ENCODE peak calls at places on chromosomes 6 and 20, in nine cellular contexts. One of them, this sample, is unnamed.

GRCh38 chr6:85483041-85483700 is 33.3 kb downstream of the NT5E start:
- DNase-seq in fibroblast of the aortic adventitia: peak; percentile 93
- DNase-seq in mammary epithelial cell: peak; percentile 57
- DNase-seq in heart left ventricle: peak; percentile 88
- DNase-seq in body of pancreas: peak; percentile 76
- DNase-seq in adrenal gland: peak; percentile 86
- DNase-seq in cardiac muscle cell: peak; percentile 76
- DNase-seq in H7: peak; percentile 68
- DNase-seq in fibroblast of mammary gland: peak; percentile 77
- DNase-seq in this sample: peak; percentile 88

GRCh38 chr6:129607581-129608186 is 102.3 kb downstream of the ARHGAP18 start:
- DNase-seq in fibroblast of mammary gland: peak; percentile 37
- DNase-seq in fibroblast of the aortic adventitia: peak; percentile 38
- DNase-seq in adrenal gland: peak; percentile 36
- DNase-seq in cardiac muscle cell: no peak
- DNase-seq in heart left ventricle: no peak
- DNase-seq in mammary epithelial cell: no peak
- DNase-seq in H7: no peak
- DNase-seq in body of pancreas: no peak
- DNase-seq in this sample: no peak

GRCh38 chr6:169831450-169832246 is 80.2 kb downstream of the ERMARD start:
- DNase-seq in fibroblast of mammary gland: peak; percentile 49
- DNase-seq in mammary epithelial cell: peak; percentile 40
- DNase-seq in fibroblast of the aortic adventitia: peak; percentile 51
- DNase-seq in heart left ventricle: peak; percentile 91
- DNase-seq in body of pancreas: peak; percentile 76
- DNase-seq in cardiac muscle cell: peak; percentile 85
- DNase-seq in adrenal gland: peak; percentile 80
- DNase-seq in H7: peak; percentile 92
- DNase-seq in this sample: peak; percentile 68

GRCh38 chr6:158046201-158047119 is 64.8 kb downstream of the SYNJ2 start:
- DNase-seq in fibroblast of mammary gland: no peak
- DNase-seq in adrenal gland: no peak
- DNase-seq in fibroblast of the aortic adventitia: no peak
- DNase-seq in mammary epithelial cell: no peak
- DNase-seq in heart left ventricle: peak; percentile 3
- DNase-seq in cardiac muscle cell: no peak
- DNase-seq in body of pancreas: peak; percentile 2
- DNase-seq in H7: no peak
- DNase-seq in this sample: no peak

GRCh38 chr6:1552296-1552761 is 57.4 kb upstream of the FOXC1 start:
- DNase-seq in fibroblast of mammary gland: peak; percentile 69
- DNase-seq in fibroblast of the aortic adventitia: peak; percentile 47
- DNase-seq in cardiac muscle cell: no peak
- DNase-seq in mammary epithelial cell: peak; percentile 21
- DNase-seq in adrenal gland: no peak
- DNase-seq in H7: peak; percentile 70
- DNase-seq in body of pancreas: no peak
- DNase-seq in heart left ventricle: no peak
- DNase-seq in this sample: no peak

GRCh38 chr6:42744351-42744890 is 1.5 kb downstream of the TBCC start:
- DNase-seq in H7: no peak
- DNase-seq in adrenal gland: no peak
- DNase-seq in cardiac muscle cell: no peak
- DNase-seq in heart left ventricle: no peak
- DNase-seq in fibroblast of the aortic adventitia: no peak
- DNase-seq in mammary epithelial cell: no peak
- DNase-seq in fibroblast of mammary gland: no peak
- DNase-seq in body of pancreas: no peak
- DNase-seq in this sample: no peak

GRCh38 chr20:2150660-2151059 is 49.0 kb downstream of the STK35 start:
- DNase-seq in H7: no peak
- DNase-seq in fibroblast of the aortic adventitia: no peak
- DNase-seq in adrenal gland: no peak
- DNase-seq in cardiac muscle cell: no peak
- DNase-seq in fibroblast of mammary gland: no peak
- DNase-seq in mammary epithelial cell: no peak
- DNase-seq in heart left ventricle: no peak
- DNase-seq in body of pancreas: no peak
- DNase-seq in this sample: no peak

GRCh38 chr6:77657365-77657764 is 4.5 kb downstream of the MEI4 start:
- DNase-seq in fibroblast of the aortic adventitia: no peak
- DNase-seq in fibroblast of mammary gland: no peak
- DNase-seq in body of pancreas: no peak
- DNase-seq in cardiac muscle cell: no peak
- DNase-seq in mammary epithelial cell: no peak
- DNase-seq in heart left ventricle: no peak
- DNase-seq in H7: no peak
- DNase-seq in adrenal gland: no peak
- DNase-seq in this sample: no peak

GRCh38 chr20:33675127-33675954 is 1.1 kb upstream of the NECAB3 start:
- DNase-seq in adrenal gland: peak; percentile 68
- DNase-seq in heart left ventricle: no peak
- DNase-seq in fibroblast of mammary gland: peak; percentile 54
- DNase-seq in cardiac muscle cell: no peak
- DNase-seq in fibroblast of the aortic adventitia: peak; percentile 28
- DNase-seq in mammary epithelial cell: no peak
- DNase-seq in body of pancreas: no peak
- DNase-seq in H7: peak; percentile 54
- DNase-seq in this sample: peak; percentile 60

GRCh38 chr6:44298864-44299263 is 14.3 kb downstream of the AARS2 start:
- DNase-seq in mammary epithelial cell: no peak
- DNase-seq in cardiac muscle cell: no peak
- DNase-seq in adrenal gland: no peak
- DNase-seq in fibroblast of the aortic adventitia: no peak
- DNase-seq in H7: no peak
- DNase-seq in fibroblast of mammary gland: no peak
- DNase-seq in body of pancreas: no peak
- DNase-seq in heart left ventricle: no peak
- DNase-seq in this sample: no peak

GRCh38 chr6:53044071-53044470 is 21.1 kb upstream of the FBXO9 start:
- DNase-seq in cardiac muscle cell: peak; percentile 56
- DNase-seq in body of pancreas: no peak
- DNase-seq in fibroblast of mammary gland: peak; percentile 62
- DNase-seq in H7: no peak
- DNase-seq in mammary epithelial cell: no peak
- DNase-seq in heart left ventricle: no peak
- DNase-seq in fibroblast of the aortic adventitia: peak; percentile 59
- DNase-seq in adrenal gland: no peak
- DNase-seq in this sample: no peak

GRCh38 chr20:4082406-4083102 is 67.2 kb upstream of the RNF24 start:
- DNase-seq in cardiac muscle cell: peak; percentile 73
- DNase-seq in heart left ventricle: no peak
- DNase-seq in mammary epithelial cell: peak; percentile 79
- DNase-seq in fibroblast of the aortic adventitia: peak; percentile 88
- DNase-seq in body of pancreas: peak; percentile 47
- DNase-seq in fibroblast of mammary gland: peak; percentile 84
- DNase-seq in H7: peak; percentile 72
- DNase-seq in adrenal gland: peak; percentile 81
- DNase-seq in this sample: peak; percentile 58

GRCh38 chr20:10541668-10542411 is 106.7 kb downstream of the SLX4IP start:
- DNase-seq in fibroblast of the aortic adventitia: no peak
- DNase-seq in H7: no peak
- DNase-seq in heart left ventricle: no peak
- DNase-seq in cardiac muscle cell: no peak
- DNase-seq in fibroblast of mammary gland: no peak
- DNase-seq in mammary epithelial cell: no peak
- DNase-seq in body of pancreas: no peak
- DNase-seq in adrenal gland: no peak
- DNase-seq in this sample: no peak

GRCh38 chr6:163355471-163355991 is 59.0 kb upstream of the QKI start:
- DNase-seq in fibroblast of mammary gland: peak; percentile 81
- DNase-seq in adrenal gland: peak; percentile 75
- DNase-seq in H7: no peak
- DNase-seq in fibroblast of the aortic adventitia: peak; percentile 76
- DNase-seq in mammary epithelial cell: peak; percentile 14
- DNase-seq in heart left ventricle: peak; percentile 87
- DNase-seq in body of pancreas: no peak
- DNase-seq in cardiac muscle cell: no peak
- DNase-seq in this sample: peak; percentile 40

GRCh38 chr6:163159110-163159509 is 255.4 kb upstream of the QKI start:
- DNase-seq in mammary epithelial cell: no peak
- DNase-seq in heart left ventricle: no peak
- DNase-seq in body of pancreas: no peak
- DNase-seq in fibroblast of the aortic adventitia: no peak
- DNase-seq in cardiac muscle cell: no peak
- DNase-seq in H7: no peak
- DNase-seq in fibroblast of mammary gland: no peak
- DNase-seq in adrenal gland: no peak
- DNase-seq in this sample: no peak

GRCh38 chr6:44785123-44785522 is 397.6 kb downstream of the CDC5L start:
- DNase-seq in H7: no peak
- DNase-seq in adrenal gland: no peak
- DNase-seq in heart left ventricle: no peak
- DNase-seq in mammary epithelial cell: peak; percentile 33
- DNase-seq in fibroblast of mammary gland: no peak
- DNase-seq in body of pancreas: no peak
- DNase-seq in fibroblast of the aortic adventitia: no peak
- DNase-seq in cardiac muscle cell: no peak
- DNase-seq in this sample: no peak

GRCh38 chr6:137823826-137824501 is 43.1 kb upstream of the TNFAIP3 start:
- DNase-seq in adrenal gland: no peak
- DNase-seq in H7: no peak
- DNase-seq in cardiac muscle cell: peak; percentile 51
- DNase-seq in fibroblast of mammary gland: peak; percentile 51
- DNase-seq in fibroblast of the aortic adventitia: peak; percentile 66
- DNase-seq in body of pancreas: peak; percentile 16
- DNase-seq in mammary epithelial cell: peak; percentile 95
- DNase-seq in heart left ventricle: no peak
- DNase-seq in this sample: peak; percentile 51
- H3K4me3 ChIP-seq in adrenal gland: no peak overlapping the region
- H3K4me3 ChIP-seq in H7: no peak overlapping the region
- H3K4me3 ChIP-seq in cardiac muscle cell: no peak overlapping the region
- H3K4me3 ChIP-seq in fibroblast of mammary gland: no peak overlapping the region
- H3K4me3 ChIP-seq in fibroblast of the aortic adventitia: no peak overlapping the region
- H3K4me3 ChIP-seq in body of pancreas: no peak overlapping the region
- H3K4me3 ChIP-seq in mammary epithelial cell: no peak overlapping the region
- H3K4me3 ChIP-seq in heart left ventricle: peak overlapping the region; percentile 10
- H3K4me3 ChIP-seq in this sample: no peak overlapping the region

GRCh38 chr6:10384064-10384317 is 30.9 kb downstream of the TFAP2A start:
- DNase-seq in adrenal gland: no peak
- DNase-seq in heart left ventricle: no peak
- DNase-seq in mammary epithelial cell: no peak
- DNase-seq in H7: no peak
- DNase-seq in cardiac muscle cell: no peak
- DNase-seq in fibroblast of the aortic adventitia: no peak
- DNase-seq in fibroblast of mammary gland: no peak
- DNase-seq in body of pancreas: no peak
- DNase-seq in this sample: no peak

GRCh38 chr6:10382322-10382721 is 32.6 kb downstream of the TFAP2A start:
- DNase-seq in adrenal gland: no peak
- DNase-seq in H7: peak; percentile 49
- DNase-seq in cardiac muscle cell: no peak
- DNase-seq in mammary epithelial cell: no peak
- DNase-seq in fibroblast of the aortic adventitia: no peak
- DNase-seq in fibroblast of mammary gland: no peak
- DNase-seq in body of pancreas: no peak
- DNase-seq in heart left ventricle: no peak
- DNase-seq in this sample: no peak

GRCh38 chr6:10382728-10383127 is 32.1 kb downstream of the TFAP2A start:
- DNase-seq in adrenal gland: no peak
- DNase-seq in cardiac muscle cell: no peak
- DNase-seq in heart left ventricle: no peak
- DNase-seq in mammary epithelial cell: no peak
- DNase-seq in fibroblast of the aortic adventitia: no peak
- DNase-seq in H7: no peak
- DNase-seq in fibroblast of mammary gland: no peak
- DNase-seq in body of pancreas: no peak
- DNase-seq in this sample: no peak

GRCh38 chr6:10384333-10384718 is 30.5 kb downstream of the TFAP2A start:
- DNase-seq in fibroblast of the aortic adventitia: no peak
- DNase-seq in adrenal gland: no peak
- DNase-seq in heart left ventricle: no peak
- DNase-seq in H7: no peak
- DNase-seq in fibroblast of mammary gland: no peak
- DNase-seq in cardiac muscle cell: no peak
- DNase-seq in mammary epithelial cell: no peak
- DNase-seq in body of pancreas: no peak
- DNase-seq in this sample: no peak

DNA sequence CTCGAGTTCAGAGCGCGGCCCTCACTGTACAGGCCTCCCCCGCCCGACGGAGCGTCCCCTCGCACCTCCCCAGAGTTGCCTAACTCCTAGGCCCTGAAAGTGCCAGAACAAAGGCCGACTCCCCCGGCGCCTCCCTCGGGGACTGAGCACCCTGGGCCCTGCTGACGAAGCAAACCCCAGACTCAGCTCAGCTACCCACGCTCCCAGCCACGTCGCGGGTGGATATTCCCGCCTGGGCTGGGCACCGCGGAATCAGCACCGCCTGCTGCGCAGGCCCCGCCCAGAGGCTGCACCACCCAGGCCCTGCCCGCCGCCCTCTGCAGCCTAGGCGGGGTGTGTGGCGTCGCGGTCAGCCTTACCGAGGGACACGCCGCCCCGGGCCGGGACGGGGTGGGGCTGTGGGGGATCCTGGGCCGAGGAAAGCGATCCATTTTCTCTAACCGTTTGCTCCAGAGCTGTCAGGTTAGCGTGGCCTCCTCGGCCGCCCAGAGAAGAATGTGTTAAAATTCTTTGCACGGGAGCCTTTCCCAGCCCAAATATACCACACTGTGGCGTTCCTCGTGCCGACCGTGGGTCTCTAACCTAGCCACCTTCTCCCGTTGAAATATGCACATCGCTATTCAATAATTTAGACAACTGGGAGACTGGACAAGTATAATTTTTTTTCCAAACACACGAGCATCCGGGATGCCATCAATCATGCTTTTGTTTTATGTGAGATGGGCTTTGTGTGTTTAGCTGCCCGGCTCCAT is 31.4 kb downstream of the TFAP2A start:
- DNase-seq in adrenal gland: no peak
- DNase-seq in heart left ventricle: no peak
- DNase-seq in body of pancreas: no peak
- DNase-seq in H7: peak; percentile 83
- DNase-seq in fibroblast of mammary gland: no peak
- DNase-seq in fibroblast of the aortic adventitia: no peak
- DNase-seq in mammary epithelial cell: peak; percentile 41
- DNase-seq in cardiac muscle cell: no peak
- DNase-seq in this sample: no peak
- H3K4me3 ChIP-seq in adrenal gland: no peak overlapping the region
- H3K4me3 ChIP-seq in heart left ventricle: no peak overlapping the region
- H3K4me3 ChIP-seq in body of pancreas: no peak overlapping the region
- H3K4me3 ChIP-seq in H7: peak overlapping the region; percentile 14
- H3K4me3 ChIP-seq in fibroblast of mammary gland: no peak overlapping the region
- H3K4me3 ChIP-seq in fibroblast of the aortic adventitia: no peak overlapping the region
- H3K4me3 ChIP-seq in mammary epithelial cell: peak overlapping the region; percentile 41
- H3K4me3 ChIP-seq in cardiac muscle cell: no peak overlapping the region
- H3K4me3 ChIP-seq in this sample: no peak overlapping the region

GRCh38 chr6:156952401-156952800 is 175.2 kb downstream of the ARID1B start:
- DNase-seq in fibroblast of the aortic adventitia: no peak
- DNase-seq in adrenal gland: no peak
- DNase-seq in cardiac muscle cell: no peak
- DNase-seq in mammary epithelial cell: no peak
- DNase-seq in H7: no peak
- DNase-seq in body of pancreas: no peak
- DNase-seq in heart left ventricle: no peak
- DNase-seq in fibroblast of mammary gland: no peak
- DNase-seq in this sample: no peak
- H3K4me3 ChIP-seq in fibroblast of the aortic adventitia: no peak overlapping the region
- H3K4me3 ChIP-seq in adrenal gland: no peak overlapping the region
- H3K4me3 ChIP-seq in cardiac muscle cell: no peak overlapping the region
- H3K4me3 ChIP-seq in mammary epithelial cell: no peak overlapping the region
- H3K4me3 ChIP-seq in H7: no peak overlapping the region
- H3K4me3 ChIP-seq in body of pancreas: no peak overlapping the region
- H3K4me3 ChIP-seq in heart left ventricle: no peak overlapping the region
- H3K4me3 ChIP-seq in fibroblast of mammary gland: no peak overlapping the region
- H3K4me3 ChIP-seq in this sample: no peak overlapping the region

GRCh38 chr6:142975272-142975805 is 30.4 kb upstream of the HIVEP2 start:
- DNase-seq in fibroblast of mammary gland: no peak
- DNase-seq in H7: peak; percentile 38
- DNase-seq in mammary epithelial cell: no peak
- DNase-seq in fibroblast of the aortic adventitia: no peak
- DNase-seq in cardiac muscle cell: no peak
- DNase-seq in adrenal gland: no peak
- DNase-seq in heart left ventricle: no peak
- DNase-seq in body of pancreas: no peak
- DNase-seq in this sample: no peak
- H3K4me3 ChIP-seq in fibroblast of mammary gland: no peak overlapping the region
- H3K4me3 ChIP-seq in H7: no peak overlapping the region
- H3K4me3 ChIP-seq in mammary epithelial cell: no peak overlapping the region
- H3K4me3 ChIP-seq in fibroblast of the aortic adventitia: no peak overlapping the region
- H3K4me3 ChIP-seq in cardiac muscle cell: no peak overlapping the region
- H3K4me3 ChIP-seq in adrenal gland: no peak overlapping the region
- H3K4me3 ChIP-seq in heart left ventricle: no peak overlapping the region
- H3K4me3 ChIP-seq in body of pancreas: no peak overlapping the region
- H3K4me3 ChIP-seq in this sample: no peak overlapping the region

This sample was measured in uterus.